ENCODE peak calls at places on chromosomes 1 and 21, in four cellular contexts. N, Q, M and P are unnamed samples.

GRCh38 chr1:90371106-90371813 is 345.8 kb downstream of the BARHL2 start:
- DNase-seq in N (no peak), Q (no peak), M (no peak), P (no peak)

GRCh38 chr1:50978144-50978851 is 8.3 kb downstream of the CDKN2C start:
- DNase-seq in N (peak; percentile 94), Q (peak; percentile 61), M (no peak), P (peak; percentile 42)

GRCh38 chr21:39096754-39097153 is 86.5 kb downstream of the PSMG1 start:
- DNase-seq in N (peak; percentile 76), Q (no peak), M (no peak), P (no peak)

GRCh38 chr1:207882692-207883091 is 28.2 kb downstream of the CD34 start:
- DNase-seq in N (no peak), Q (peak; percentile 22), M (peak; percentile 56), P (no peak)

GRCh38 chr1:168821434-168821833 is 92.4 kb upstream of the DPT start:
- DNase-seq in N (no peak), Q (no peak), M (no peak), P (no peak)

GRCh38 chr1:90753556-90753955 is 36.5 kb upstream of the BARHL2 start:
- DNase-seq in N (no peak), Q (no peak), M (no peak), P (no peak)

GRCh38 chr1:153942766-153943549 is 3.6 kb downstream of the DENND4B start:
- DNase-seq in N (no peak), Q (no peak), M (no peak), P (no peak)

GRCh38 chr1:170096806-170097340 is 22.4 kb upstream of the KIFAP3 start:
- DNase-seq in N (no peak), Q (no peak), M (no peak), P (no peak)

GRCh38 chr1:184789899-184790298 is 35.2 kb upstream of the EDEM3 start:
- DNase-seq in N (peak; percentile 6), Q (no peak), M (no peak), P (no peak)

GRCh38 chr21:45513003-45513706 is 29.1 kb downstream of the SLC19A1 start:
- DNase-seq in N (no peak), Q (peak; percentile 91), M (no peak), P (peak; percentile 85)

GRCh38 chr1:8061210-8061609 is 35.1 kb upstream of the ERRFI1 start:
- DNase-seq in N (no peak), Q (peak; percentile 60), M (no peak), P (peak; percentile 83)

GRCh38 chr1:222540598-222540995 is 7.3 kb downstream of the HHIPL2 start:
- DNase-seq in N (no peak), Q (no peak), M (no peak), P (no peak)

GRCh38 chr21:45583831-45584509 is 41.7 kb upstream of the SLC19A1 start:
- DNase-seq in N (no peak), Q (peak; percentile 2), M (no peak), P (no peak)

GRCh38 chr1:5728956-5729355 is 263.3 kb downstream of the NPHP4 start:
- DNase-seq in N (no peak), Q (no peak), M (no peak), P (no peak)

GRCh38 chr1:41739061-41739955 is 179.4 kb downstream of the HIVEP3 start:
- DNase-seq in N (no peak), Q (peak; percentile 63), M (no peak), P (no peak)

GRCh38 chr21:45128613-45129226 is 54.3 kb downstream of the ADARB1 start:
- DNase-seq in N (peak; percentile 64), Q (peak; percentile 76), M (no peak), P (peak; percentile 73)

GRCh38 chr1:200043330-200043668 is 15.8 kb downstream of the NR5A2 start:
- DNase-seq in N (no peak), Q (no peak), M (no peak), P (no peak)
- H3K27ac ChIP-seq in N (no peak overlapping the region), Q (no peak overlapping the region), M (peak overlapping the region; percentile 70), P (no peak overlapping the region)

GRCh38 chr1:152941037-152941700 is 5.8 kb upstream of the SPRR5 start:
- DNase-seq in N (peak; percentile 41), Q (no peak), M (peak; percentile 79), P (no peak)
- TF ChIP-seq CTCF in N (peak; percentile 44), Q (no peak), M (no peak), P (no peak)

DNA sequence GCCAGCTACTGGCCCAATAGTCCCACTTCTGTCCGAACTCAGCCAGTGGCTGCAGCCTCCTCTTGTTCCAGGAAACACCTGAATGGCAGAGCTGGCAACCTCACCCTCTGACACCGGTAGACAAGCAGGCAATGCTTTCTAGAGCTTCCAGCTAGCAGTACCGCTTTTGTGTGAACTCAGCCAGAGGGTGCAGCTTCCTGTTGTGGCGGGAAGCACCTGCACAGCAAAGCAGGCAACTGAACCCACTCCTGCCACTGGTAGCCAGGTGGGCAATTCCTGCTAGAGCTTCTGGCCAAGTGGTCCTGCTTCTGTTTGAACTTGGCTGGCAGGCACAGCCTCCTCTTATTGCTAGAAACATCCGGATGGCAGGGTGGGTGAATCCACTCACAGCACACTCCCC is 40.1 kb upstream of the TMPRSS15 start:
- DNase-seq in N (no peak), Q (no peak), M (no peak), P (no peak)
- TF ChIP-seq POLR2AphosphoS5 in N (no peak), Q (no peak), M (no peak), P (no peak)

GRCh38 chr1:25729045-25729444 is 70.9 kb upstream of the SELENON start:
- DNase-seq in N (no peak), Q (no peak), M (no peak), P (no peak)

GRCh38 chr1:25729774-25730173 is 70.2 kb upstream of the SELENON start:
- DNase-seq in N (no peak), Q (no peak), M (no peak), P (no peak)

GRCh38 chr1:25727026-25727818 is 72.8 kb upstream of the SELENON start:
- DNase-seq in N (no peak), Q (no peak), M (no peak), P (no peak)

GRCh38 chr1:25727819-25728286 is 72.1 kb upstream of the SELENON start:
- DNase-seq in N (peak; percentile 34), Q (peak; percentile 79), M (no peak), P (peak; percentile 38)

GRCh38 chr1:25728301-25728935 is 71.6 kb upstream of the SELENON start:
- DNase-seq in N (no peak), Q (no peak), M (no peak), P (no peak)
- H3K27ac ChIP-seq in N (no peak overlapping the region), Q (peak overlapping the region; percentile 47), M (peak overlapping the region; percentile 72), P (peak overlapping the region; percentile 27)

DNA sequence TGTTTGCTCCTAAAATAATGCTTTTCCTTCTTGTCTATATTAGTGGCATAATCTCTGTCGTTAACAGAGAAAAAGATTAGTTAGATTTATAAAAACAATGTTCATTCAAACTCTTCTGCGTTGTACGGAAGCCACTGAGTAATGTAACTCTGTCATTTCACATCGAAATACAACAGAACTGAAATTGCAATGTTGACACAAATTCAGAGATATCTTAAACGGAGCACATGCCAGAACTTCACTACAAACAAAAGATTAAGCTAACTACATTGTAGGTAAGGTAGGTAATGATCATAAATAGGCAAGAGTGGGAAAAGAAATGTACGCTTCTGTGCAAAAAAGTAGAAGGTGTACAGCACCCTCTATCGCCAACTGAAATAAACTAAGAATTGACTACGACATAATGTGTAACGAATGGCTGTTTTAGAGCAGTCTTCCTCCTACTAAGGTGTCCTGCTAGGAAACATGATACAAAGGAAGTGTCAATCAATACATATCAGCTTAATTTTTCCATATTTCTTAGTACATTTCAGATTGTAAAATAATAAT is 56.6 kb downstream of the PCNX2 start:
- DNase-seq in N (no peak), Q (no peak), M (no peak), P (no peak)
- TF ChIP-seq CTCF in N (no peak), Q (no peak), M (no peak), P (no peak)